ENCODE peak calls at places on chromosomes 16 and 17, in ten cellular contexts. Y is GM23248; B is fibroblast of pulmonary artery; S is foreskin fibroblast; D is DND-41; T is CD8-positive, alpha-beta memory T cell; L is mesenchymal stem cell; E is GM12878; V is right atrium auricular region; J is uterus. Q is an unnamed sample.

GRCh38 chr16:7025616-7026190 is 306.9 kb upstream of the RBFOX1 start:
- DNase-seq in Y (peak), B (no peak), S (no peak), D (peak), T (no peak), L (no peak), E (no peak), V (no peak), J (peak), Q (peak)

GRCh38 chr17:80945736-80946135 is 45.9 kb upstream of the CHMP6 start:
- DNase-seq in Y (no peak), B (no peak), S (no peak), D (no peak), T (no peak), L (no peak), E (no peak), V (no peak), J (peak), Q (no peak)

GRCh38 chr17:14947671-14948070 is 317.5 kb downstream of the PMP22 start:
- DNase-seq in Y (no peak), B (no peak), S (no peak), D (no peak), T (no peak), L (no peak), E (no peak), V (no peak), J (no peak), Q (no peak)

GRCh38 chr16:85363881-85364280 is 249.2 kb upstream of the GSE1 start:
- DNase-seq in Y (peak), B (peak), S (peak), D (no peak), T (no peak), L (peak), E (no peak), V (no peak), J (no peak), Q (no peak)

GRCh38 chr16:64841071-64841470 is 280.8 kb downstream of the CDH11 start:
- DNase-seq in Y (no peak), B (no peak), S (no peak), D (no peak), T (no peak), L (peak), E (no peak), V (no peak), J (no peak), Q (no peak)

GRCh38 chr17:76333673-76334505 is 19.8 kb downstream of the PRPSAP1 start:
- DNase-seq in Y (no peak), B (no peak), S (no peak), D (no peak), T (no peak), L (no peak), E (no peak), V (no peak), J (no peak), Q (no peak)

GRCh38 chr17:72404872-72405271 is 284.1 kb downstream of the SOX9 start:
- DNase-seq in Y (peak), B (peak), S (peak), D (no peak), T (no peak), L (peak), E (no peak), V (no peak), J (no peak), Q (peak)

GRCh38 chr17:42072323-42073187 is 22.2 kb upstream of the C17orf113 start:
- DNase-seq in Y (peak), B (no peak), S (no peak), D (no peak), T (no peak), L (no peak), E (no peak), V (no peak), J (no peak), Q (no peak)

GRCh38 chr16:25065899-25066298 is 45.6 kb upstream of the LCMT1 start:
- DNase-seq in Y (no peak), B (no peak), S (no peak), D (no peak), T (no peak), L (no peak), E (no peak), V (no peak), J (no peak), Q (no peak)

GRCh38 chr17:47727704-47728036 is 5.4 kb upstream of the TBX21 start:
- DNase-seq in Y (no peak), B (no peak), S (no peak), D (no peak), T (peak), L (no peak), E (no peak), V (no peak), J (no peak), Q (no peak)

GRCh38 chr16:12971216-12971615 is 69.8 kb downstream of the SHISA9 start:
- DNase-seq in Y (no peak), B (no peak), S (peak), D (peak), T (no peak), L (no peak), E (no peak), V (no peak), J (no peak), Q (peak)

GRCh38 chr17:15510361-15510760 is 42.9 kb upstream of the CDRT4 start:
- DNase-seq in Y (peak), B (peak), S (peak), D (no peak), T (no peak), L (peak), E (no peak), V (no peak), J (no peak), Q (peak)

GRCh38 chr17:2777242-2777867 is 18.9 kb upstream of the RAP1GAP2 start:
- DNase-seq in Y (no peak), B (no peak), S (no peak), D (no peak), T (no peak), L (no peak), E (no peak), V (no peak), J (no peak), Q (no peak)

GRCh38 chr17:13638855-13639458 is 37.2 kb upstream of the HS3ST3A1 start:
- DNase-seq in Y (peak), B (peak), S (peak), D (no peak), T (no peak), L (peak), E (no peak), V (no peak), J (no peak), Q (no peak)

GRCh38 chr17:17684901-17685774 is 3.9 kb downstream of the RAI1 start:
- DNase-seq in Y (peak), B (peak), S (no peak), D (no peak), T (no peak), L (peak), E (no peak), V (no peak), J (no peak), Q (no peak)

GRCh38 chr17:17835415-17836249 is 1.2 kb downstream of the SREBF1 start:
- DNase-seq in Y (peak), B (no peak), S (peak), D (no peak), T (no peak), L (no peak), E (no peak), V (no peak), J (no peak), Q (no peak)

GRCh38 chr17:51076821-51077220 is 43.8 kb downstream of the SPAG9 start:
- DNase-seq in Y (no peak), B (no peak), S (no peak), D (no peak), T (no peak), L (no peak), E (no peak), V (no peak), J (no peak), Q (no peak)

GRCh38 chr16:57911711-57912110 is 59.2 kb downstream of the CNGB1 start:
- DNase-seq in Y (no peak), B (no peak), S (no peak), D (no peak), T (peak), L (no peak), E (no peak), V (no peak), J (no peak), Q (no peak)

GRCh38 chr16:67942200-67942509 is 1.8 kb downstream of the LCAT start:
- DNase-seq in Y (peak), B (peak), S (peak), D (peak), T (no peak), L (peak), E (no peak), V (no peak), J (no peak), Q (peak)

GRCh38 chr16:83433201-83433600 is 374.6 kb upstream of the HSBP1 start:
- DNase-seq in Y (peak), B (no peak), S (no peak), D (no peak), T (no peak), L (no peak), E (no peak), V (no peak), J (no peak), Q (no peak)

GRCh38 chr17:31411707-31412285 is 20.3 kb downstream of the RAB11FIP4 start:
- DNase-seq in Y (no peak), B (no peak), S (no peak), D (no peak), T (no peak), L (no peak), E (no peak), V (no peak), J (no peak), Q (no peak)

GRCh38 chr16:81018496-81018895 is 11.5 kb downstream of the CENPN start:
- DNase-seq in Y (no peak), B (no peak), S (no peak), D (no peak), T (no peak), L (no peak), E (no peak), V (no peak), J (no peak), Q (no peak)

GRCh38 chr17:31631759-31632158 is 227.3 kb downstream of the COPRS start:
- DNase-seq in Y (no peak), B (no peak), S (no peak), D (no peak), T (no peak), L (no peak), E (no peak), V (peak), J (no peak), Q (no peak)

GRCh38 chr17:81512560-81512983 is at the start of gene ACTG1:
- DNase-seq in Y (peak), B (peak), S (peak), D (peak), T (peak), L (peak), E (no peak), V (peak), J (peak), Q (peak)

GRCh38 chr16:74601131-74601871 is 5.6 kb downstream of the GLG1 start:
- DNase-seq in Y (no peak), B (no peak), S (no peak), D (peak), T (peak), L (no peak), E (no peak), V (no peak), J (no peak), Q (no peak)

GRCh38 chr17:5583426-5584382 is 605 bp downstream of the NLRP1 start:
- DNase-seq in Y (peak), B (no peak), S (peak), D (no peak), T (no peak), L (no peak), E (no peak), V (no peak), J (peak), Q (no peak)

GRCh38 chr17:5585814-5586558 is 1.7 kb upstream of the NLRP1 start:
- DNase-seq in Y (no peak), B (no peak), S (peak), D (no peak), T (no peak), L (peak), E (peak), V (no peak), J (no peak), Q (no peak)

GRCh38 chr17:5584971-5585794 is 874 bp upstream of the NLRP1 start:
- DNase-seq in Y (peak), B (peak), S (peak), D (no peak), T (no peak), L (peak), E (no peak), V (no peak), J (no peak), Q (no peak)

GRCh38 chr17:5582177-5582885 is 2.0 kb downstream of the NLRP1 start:
- DNase-seq in Y (peak), B (no peak), S (peak), D (no peak), T (no peak), L (no peak), E (no peak), V (no peak), J (no peak), Q (no peak)

GRCh38 chr17:5584383-5584951 is at the start of gene NLRP1:
- DNase-seq in Y (peak), B (peak), S (peak), D (peak), T (peak), L (peak), E (peak), V (peak), J (peak), Q (peak)
- H3K4me3 ChIP-seq in Y (peak), B (peak), S (peak), D (peak), T (peak), L (peak), E (peak), V (peak), J (peak), Q (no peak)

GRCh38 chr16:89360760-89361435 is 129.5 kb downstream of the ANKRD11 start:
- DNase-seq in Y (no peak), B (no peak), S (no peak), D (peak), T (peak), L (no peak), E (peak), V (no peak), J (no peak), Q (no peak)
- H3K4me3 ChIP-seq in Y (no peak), B (no peak), S (no peak), D (peak), T (peak), L (no peak), E (peak), V (no peak), J (no peak), Q (no peak)

GRCh38 chr17:38751144-38751802 is 1.3 kb upstream of the PSMB3 start:
- DNase-seq in Y (peak), B (no peak), S (peak), D (peak), T (no peak), L (no peak), E (no peak), V (no peak), J (no peak), Q (peak)
- H3K4me3 ChIP-seq in Y (peak), B (peak), S (peak), D (peak), T (peak), L (peak), E (peak), V (peak), J (peak), Q (peak)

DNA sequence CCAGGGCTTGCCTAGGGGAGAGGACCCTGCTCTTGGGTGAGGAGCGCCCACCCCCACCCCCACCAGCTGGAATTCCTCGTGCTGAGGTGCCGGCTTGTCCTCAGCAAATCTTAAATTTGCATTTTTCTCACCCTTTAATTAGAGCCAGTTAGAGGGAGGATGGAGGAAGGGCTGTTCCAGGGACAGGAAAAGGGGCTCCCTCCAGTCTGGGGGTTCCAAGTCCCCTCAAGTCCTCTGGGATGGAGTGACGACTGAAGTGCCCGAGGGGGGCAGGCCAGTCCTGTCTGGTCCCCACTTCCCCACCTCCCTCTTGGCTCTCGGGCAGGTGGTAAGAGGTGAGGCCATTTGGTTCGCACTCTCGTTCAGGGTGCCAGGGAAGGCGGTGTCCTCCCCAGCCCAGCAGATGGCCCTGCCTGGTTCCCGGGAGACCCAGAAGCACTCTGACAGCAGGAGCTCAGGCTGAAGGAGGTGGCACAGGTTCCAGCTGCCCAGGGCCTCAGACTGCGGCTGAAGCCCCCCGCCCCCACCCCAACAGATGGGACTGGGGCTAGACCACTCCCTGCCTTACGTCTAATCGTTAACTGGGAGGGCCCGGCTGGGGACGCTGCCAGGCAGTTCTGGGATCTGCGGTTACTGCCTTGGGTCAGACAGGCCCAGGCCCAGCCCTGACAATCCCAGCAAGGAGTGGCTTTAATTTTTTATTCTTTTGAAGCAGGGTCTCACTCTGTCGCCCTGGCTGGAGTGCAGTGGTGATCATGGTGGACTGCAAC is 2.2 kb downstream of the RAB26 start:
- DNase-seq in Y (no peak), B (no peak), S (peak), D (no peak), T (no peak), L (peak), E (no peak), V (no peak), J (no peak), Q (peak)
- H3K4me3 ChIP-seq in Y (no peak), B (no peak), S (peak), D (no peak), T (no peak), L (peak), E (peak), V (no peak), J (no peak), Q (no peak)

DNA sequence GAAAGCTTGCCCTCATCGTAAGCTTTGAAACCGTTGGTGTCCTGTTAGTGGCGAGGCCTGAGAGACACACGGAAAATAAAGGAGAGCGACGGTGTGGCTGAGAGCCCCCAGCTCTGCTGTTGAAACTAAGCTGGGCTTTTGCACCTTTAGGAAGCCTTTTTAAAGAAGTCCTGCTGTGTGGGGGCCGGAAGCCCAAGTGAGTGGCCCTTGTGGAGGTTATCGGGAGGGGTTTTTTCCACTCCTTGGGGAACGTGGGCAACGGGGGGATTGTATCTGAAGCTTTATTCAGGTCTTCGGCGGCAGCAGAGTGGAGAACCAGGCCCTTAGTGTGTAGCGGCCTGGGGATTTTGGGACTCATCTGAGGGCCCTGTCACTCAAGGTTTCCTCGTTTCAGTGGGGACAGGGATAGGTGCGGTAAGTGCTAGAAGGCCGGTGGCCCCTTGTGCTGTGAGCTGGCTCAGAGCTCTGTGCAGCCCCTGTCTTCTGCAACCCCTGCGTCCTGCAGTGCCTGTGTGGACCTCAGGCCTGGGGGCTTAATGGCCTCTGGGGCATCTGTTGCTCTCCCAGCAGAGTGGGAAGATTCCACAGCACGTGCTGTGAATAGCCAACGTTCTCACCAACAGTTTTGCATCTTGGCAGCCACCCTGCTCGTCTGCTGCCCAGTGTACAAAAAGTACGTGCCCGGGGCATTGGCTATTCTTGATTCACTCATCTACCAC is 4.7 kb downstream of the FOXC2 start:
- DNase-seq in Y (no peak), B (no peak), S (peak), D (no peak), T (no peak), L (no peak), E (no peak), V (no peak), J (no peak), Q (no peak)
- H3K4me3 ChIP-seq in Y (peak), B (peak), S (peak), D (no peak), T (no peak), L (peak), E (no peak), V (peak), J (no peak), Q (no peak)

GRCh38 chr16:4498546-4499195 is 22.5 kb downstream of the HMOX2 start:
- DNase-seq in Y (no peak), B (no peak), S (no peak), D (no peak), T (no peak), L (no peak), E (no peak), V (no peak), J (no peak), Q (no peak)

GRCh38 chr16:4499196-4499555 is 23.0 kb downstream of the HMOX2 start:
- DNase-seq in Y (no peak), B (no peak), S (no peak), D (no peak), T (no peak), L (no peak), E (no peak), V (no peak), J (no peak), Q (no peak)

GRCh38 chr16:4505356-4506153 is 29.4 kb downstream of the HMOX2 start:
- DNase-seq in Y (no peak), B (no peak), S (no peak), D (no peak), T (peak), L (no peak), E (peak), V (no peak), J (no peak), Q (no peak)

GRCh38 chr16:4500283-4500682 is 24.1 kb downstream of the HMOX2 start:
- DNase-seq in Y (peak), B (peak), S (peak), D (no peak), T (no peak), L (peak), E (no peak), V (no peak), J (no peak), Q (no peak)

GRCh38 chr16:4501071-4501478 is 24.9 kb downstream of the HMOX2 start:
- DNase-seq in Y (peak), B (peak), S (peak), D (no peak), T (no peak), L (no peak), E (no peak), V (no peak), J (no peak), Q (no peak)
- H3K4me3 ChIP-seq in Y (peak), B (peak), S (peak), D (no peak), T (no peak), L (peak), E (no peak), V (no peak), J (peak), Q (no peak)

GRCh38 chr17:58336456-58337094 is 8.0 kb upstream of the TSPOAP1 start:
- DNase-seq in Y (peak), B (no peak), S (peak), D (peak), T (peak), L (no peak), E (no peak), V (no peak), J (no peak), Q (no peak)

GRCh38 chr17:58335061-58335731 is 6.6 kb upstream of the TSPOAP1 start:
- DNase-seq in Y (no peak), B (no peak), S (no peak), D (peak), T (peak), L (no peak), E (no peak), V (no peak), J (no peak), Q (no peak)

GRCh38 chr17:58334661-58335060 is 6.1 kb upstream of the TSPOAP1 start:
- DNase-seq in Y (no peak), B (no peak), S (no peak), D (no peak), T (no peak), L (no peak), E (no peak), V (no peak), J (no peak), Q (no peak)

GRCh38 chr17:58337126-58337599 is 8.6 kb upstream of the TSPOAP1 start:
- DNase-seq in Y (no peak), B (no peak), S (no peak), D (peak), T (peak), L (no peak), E (no peak), V (no peak), J (no peak), Q (no peak)

GRCh38 chr17:58335779-58336455 is 7.3 kb upstream of the TSPOAP1 start:
- DNase-seq in Y (no peak), B (no peak), S (no peak), D (peak), T (peak), L (no peak), E (peak), V (no peak), J (no peak), Q (no peak)
- H3K4me3 ChIP-seq in Y (no peak), B (no peak), S (no peak), D (peak), T (peak), L (no peak), E (peak), V (no peak), J (no peak), Q (no peak)

Q was measured in A673.